ENCODE peak calls at places on chromosomes 3 and 15, in nine cellular contexts. One of them, this sample, is unnamed.

GRCh38 chr3:95894820-95895219 is 919.6 kb upstream of the EPHA6 start:
- DNase-seq in astrocyte of the spinal cord: no peak
- DNase-seq in AG04449: no peak
- DNase-seq in H9: no peak
- DNase-seq in dorsolateral prefrontal cortex: no peak
- DNase-seq in WTC11: no peak
- DNase-seq in CD14-positive monocyte: no peak
- DNase-seq in foreskin fibroblast: no peak
- DNase-seq in coronary artery: no peak
- DNase-seq in this sample: no peak

GRCh38 chr3:12979151-12979946 is 93.9 kb downstream of the IQSEC1 start:
- DNase-seq in astrocyte of the spinal cord: no peak
- DNase-seq in AG04449: no peak
- DNase-seq in H9: no peak
- DNase-seq in dorsolateral prefrontal cortex: no peak
- DNase-seq in WTC11: no peak
- DNase-seq in CD14-positive monocyte: no peak
- DNase-seq in foreskin fibroblast: no peak
- DNase-seq in coronary artery: no peak
- DNase-seq in this sample: no peak

GRCh38 chr3:136802481-136802996 is 16.4 kb upstream of the SLC35G2 start:
- DNase-seq in astrocyte of the spinal cord: peak; percentile 42
- DNase-seq in AG04449: no peak
- DNase-seq in H9: no peak
- DNase-seq in dorsolateral prefrontal cortex: no peak
- DNase-seq in WTC11: no peak
- DNase-seq in CD14-positive monocyte: no peak
- DNase-seq in foreskin fibroblast: peak; percentile 15
- DNase-seq in coronary artery: no peak
- DNase-seq in this sample: no peak

GRCh38 chr3:157131861-157132260 is 28.1 kb downstream of the CCNL1 start:
- DNase-seq in astrocyte of the spinal cord: no peak
- DNase-seq in AG04449: no peak
- DNase-seq in H9: no peak
- DNase-seq in dorsolateral prefrontal cortex: no peak
- DNase-seq in WTC11: no peak
- DNase-seq in CD14-positive monocyte: no peak
- DNase-seq in foreskin fibroblast: peak; percentile 65
- DNase-seq in coronary artery: no peak
- DNase-seq in this sample: no peak

GRCh38 chr3:37442397-37442796 is 268.0 kb upstream of the LRRFIP2 start:
- DNase-seq in astrocyte of the spinal cord: no peak
- DNase-seq in AG04449: no peak
- DNase-seq in H9: no peak
- DNase-seq in dorsolateral prefrontal cortex: no peak
- DNase-seq in WTC11: no peak
- DNase-seq in CD14-positive monocyte: no peak
- DNase-seq in foreskin fibroblast: no peak
- DNase-seq in coronary artery: no peak
- DNase-seq in this sample: no peak

GRCh38 chr3:194632211-194632982 is 822 bp downstream of the TMEM44 start:
- DNase-seq in astrocyte of the spinal cord: peak; percentile 35
- DNase-seq in AG04449: no peak
- DNase-seq in H9: no peak
- DNase-seq in dorsolateral prefrontal cortex: no peak
- DNase-seq in WTC11: no peak
- DNase-seq in CD14-positive monocyte: no peak
- DNase-seq in foreskin fibroblast: peak; percentile 64
- DNase-seq in coronary artery: peak; percentile 52
- DNase-seq in this sample: no peak

GRCh38 chr15:50675524-50676144 is 11.0 kb downstream of the TRPM7 start:
- DNase-seq in astrocyte of the spinal cord: peak; percentile 67
- DNase-seq in AG04449: no peak
- DNase-seq in H9: no peak
- DNase-seq in dorsolateral prefrontal cortex: no peak
- DNase-seq in WTC11: no peak
- DNase-seq in CD14-positive monocyte: no peak
- DNase-seq in foreskin fibroblast: peak; percentile 61
- DNase-seq in coronary artery: no peak
- DNase-seq in this sample: no peak

GRCh38 chr3:169886671-169887070 is 16.9 kb upstream of the LRRC31 start:
- DNase-seq in astrocyte of the spinal cord: peak; percentile 22
- DNase-seq in AG04449: no peak
- DNase-seq in H9: no peak
- DNase-seq in dorsolateral prefrontal cortex: peak; percentile 63
- DNase-seq in WTC11: no peak
- DNase-seq in CD14-positive monocyte: no peak
- DNase-seq in foreskin fibroblast: peak; percentile 84
- DNase-seq in coronary artery: no peak
- DNase-seq in this sample: no peak

GRCh38 chr15:73052679-73053397 is 575 bp downstream of the NEO1 start:
- DNase-seq in astrocyte of the spinal cord: peak; percentile 26
- DNase-seq in AG04449: no peak
- DNase-seq in H9: peak; percentile 56
- DNase-seq in dorsolateral prefrontal cortex: peak; percentile 36
- DNase-seq in WTC11: peak; percentile 59
- DNase-seq in CD14-positive monocyte: no peak
- DNase-seq in foreskin fibroblast: peak; percentile 43
- DNase-seq in coronary artery: peak; percentile 73
- DNase-seq in this sample: peak; percentile 59

GRCh38 chr15:101615986-101616848 is 36.0 kb downstream of the TM2D3 start:
- DNase-seq in astrocyte of the spinal cord: peak; percentile 68
- DNase-seq in AG04449: no peak
- DNase-seq in H9: peak; percentile 85
- DNase-seq in dorsolateral prefrontal cortex: no peak
- DNase-seq in WTC11: peak; percentile 77
- DNase-seq in CD14-positive monocyte: no peak
- DNase-seq in foreskin fibroblast: peak; percentile 87
- DNase-seq in coronary artery: no peak
- DNase-seq in this sample: no peak

GRCh38 chr3:106635271-106635670 is 742.0 kb upstream of the CCDC54 start:
- DNase-seq in astrocyte of the spinal cord: peak; percentile 91
- DNase-seq in AG04449: peak; percentile 90
- DNase-seq in H9: no peak
- DNase-seq in dorsolateral prefrontal cortex: no peak
- DNase-seq in WTC11: no peak
- DNase-seq in CD14-positive monocyte: no peak
- DNase-seq in foreskin fibroblast: peak; percentile 77
- DNase-seq in coronary artery: no peak
- DNase-seq in this sample: no peak

GRCh38 chr3:197428117-197428761 is 127.5 kb downstream of the BDH1 start:
- DNase-seq in astrocyte of the spinal cord: peak; percentile 51
- DNase-seq in AG04449: no peak
- DNase-seq in H9: no peak
- DNase-seq in dorsolateral prefrontal cortex: no peak
- DNase-seq in WTC11: no peak
- DNase-seq in CD14-positive monocyte: no peak
- DNase-seq in foreskin fibroblast: peak; percentile 65
- DNase-seq in coronary artery: no peak
- DNase-seq in this sample: no peak

GRCh38 chr15:101118116-101118515 is 133.7 kb downstream of the CHSY1 start:
- DNase-seq in astrocyte of the spinal cord: no peak
- DNase-seq in AG04449: no peak
- DNase-seq in H9: no peak
- DNase-seq in dorsolateral prefrontal cortex: no peak
- DNase-seq in WTC11: no peak
- DNase-seq in CD14-positive monocyte: no peak
- DNase-seq in foreskin fibroblast: no peak
- DNase-seq in coronary artery: no peak
- DNase-seq in this sample: no peak

GRCh38 chr3:158531334-158531733 is 39.7 kb upstream of the MLF1 start:
- DNase-seq in astrocyte of the spinal cord: no peak
- DNase-seq in AG04449: no peak
- DNase-seq in H9: no peak
- DNase-seq in dorsolateral prefrontal cortex: no peak
- DNase-seq in WTC11: no peak
- DNase-seq in CD14-positive monocyte: no peak
- DNase-seq in foreskin fibroblast: no peak
- DNase-seq in coronary artery: no peak
- DNase-seq in this sample: no peak

GRCh38 chr3:50627407-50628051 is 10.6 kb downstream of the MAPKAPK3 start:
- DNase-seq in astrocyte of the spinal cord: peak; percentile 67
- DNase-seq in AG04449: no peak
- DNase-seq in H9: peak; percentile 75
- DNase-seq in dorsolateral prefrontal cortex: peak; percentile 57
- DNase-seq in WTC11: peak; percentile 66
- DNase-seq in CD14-positive monocyte: peak; percentile 99
- DNase-seq in foreskin fibroblast: peak; percentile 95
- DNase-seq in coronary artery: no peak
- DNase-seq in this sample: no peak

GRCh38 chr15:62770111-62770660 is 272.4 kb upstream of the TPM1 start:
- DNase-seq in astrocyte of the spinal cord: no peak
- DNase-seq in AG04449: no peak
- DNase-seq in H9: no peak
- DNase-seq in dorsolateral prefrontal cortex: peak; percentile 84
- DNase-seq in WTC11: no peak
- DNase-seq in CD14-positive monocyte: no peak
- DNase-seq in foreskin fibroblast: no peak
- DNase-seq in coronary artery: no peak
- DNase-seq in this sample: no peak

GRCh38 chr3:188286087-188286513 is 132.1 kb downstream of the LPP start:
- DNase-seq in astrocyte of the spinal cord: peak; percentile 98
- DNase-seq in AG04449: peak; percentile 99
- DNase-seq in H9: no peak
- DNase-seq in dorsolateral prefrontal cortex: no peak
- DNase-seq in WTC11: no peak
- DNase-seq in CD14-positive monocyte: no peak
- DNase-seq in foreskin fibroblast: peak; percentile 98
- DNase-seq in coronary artery: peak; percentile 90
- DNase-seq in this sample: no peak

GRCh38 chr3:102354818-102355515 is 79.8 kb upstream of the ZPLD1 start:
- DNase-seq in astrocyte of the spinal cord: peak; percentile 74
- DNase-seq in AG04449: peak; percentile 2
- DNase-seq in H9: no peak
- DNase-seq in dorsolateral prefrontal cortex: no peak
- DNase-seq in WTC11: no peak
- DNase-seq in CD14-positive monocyte: no peak
- DNase-seq in foreskin fibroblast: peak; percentile 60
- DNase-seq in coronary artery: no peak
- DNase-seq in this sample: no peak

GRCh38 chr3:44680921-44681455 is 31.5 kb upstream of the ZNF502 start:
- DNase-seq in astrocyte of the spinal cord: no peak
- DNase-seq in AG04449: no peak
- DNase-seq in H9: no peak
- DNase-seq in dorsolateral prefrontal cortex: no peak
- DNase-seq in WTC11: no peak
- DNase-seq in CD14-positive monocyte: no peak
- DNase-seq in foreskin fibroblast: no peak
- DNase-seq in coronary artery: no peak
- DNase-seq in this sample: no peak

DNA sequence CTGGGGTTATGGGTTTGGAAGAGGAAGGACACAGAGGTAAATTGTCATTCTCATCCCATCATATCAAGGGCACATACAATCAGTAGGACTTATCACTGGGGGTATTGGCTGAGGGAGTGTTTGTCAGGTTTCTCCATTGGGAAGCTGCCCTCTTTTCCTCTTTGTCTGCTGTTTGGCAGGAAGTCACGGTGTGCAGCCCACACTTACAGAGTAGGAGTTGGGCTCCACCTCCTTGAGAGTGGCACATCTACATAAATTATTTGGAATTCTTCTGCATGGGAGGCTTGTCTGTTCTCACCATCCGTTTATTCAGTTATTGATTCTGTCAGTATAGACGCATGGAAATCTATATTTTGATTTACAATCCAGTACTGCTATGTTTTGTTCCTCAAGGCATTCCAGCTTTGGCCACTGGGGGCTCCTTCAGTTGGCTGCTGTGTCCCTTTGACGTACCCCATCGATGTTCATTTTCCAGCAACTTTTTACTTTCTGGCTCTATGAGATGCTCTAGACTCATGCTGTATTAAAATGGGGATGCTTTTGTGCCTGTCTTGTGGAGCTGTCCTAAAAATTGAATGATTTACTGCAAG is 200.3 kb downstream of the SLCO3A1 start:
- DNase-seq in astrocyte of the spinal cord: no peak
- DNase-seq in AG04449: no peak
- DNase-seq in H9: no peak
- DNase-seq in dorsolateral prefrontal cortex: no peak
- DNase-seq in WTC11: peak; percentile 27
- DNase-seq in CD14-positive monocyte: no peak
- DNase-seq in foreskin fibroblast: no peak
- DNase-seq in coronary artery: no peak
- DNase-seq in this sample: no peak
- TF ChIP-seq CTCF in astrocyte of the spinal cord: peak; percentile 40
- TF ChIP-seq CTCF in AG04449: no peak
- TF ChIP-seq CTCF in H9: peak; percentile 71
- TF ChIP-seq CTCF in dorsolateral prefrontal cortex: no peak
- TF ChIP-seq CTCF in WTC11: no peak
- TF ChIP-seq CTCF in CD14-positive monocyte: peak; percentile 39
- TF ChIP-seq CTCF in foreskin fibroblast: peak; percentile 9
- TF ChIP-seq CTCF in coronary artery: no peak
- TF ChIP-seq CTCF in this sample: peak; percentile 62

DNA sequence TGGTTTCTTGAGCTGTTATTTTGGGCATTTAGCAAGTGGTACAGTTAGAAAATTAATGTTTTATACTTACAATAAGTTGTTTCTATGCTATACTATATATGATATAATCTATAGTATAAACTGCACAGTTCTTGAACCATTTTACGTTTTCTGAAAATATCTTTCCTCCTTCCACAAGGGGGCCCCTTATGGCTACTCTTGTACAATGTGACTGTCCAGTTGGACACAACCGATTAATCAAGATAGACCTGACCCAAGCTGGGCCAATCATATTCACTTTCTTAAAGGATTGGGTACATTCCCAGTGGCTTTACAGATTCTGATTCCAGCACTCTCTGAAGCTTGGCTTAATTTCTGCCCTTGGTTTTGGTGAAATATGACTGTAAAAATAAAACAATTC is 953.4 kb downstream of the AGBL1 start:
- DNase-seq in astrocyte of the spinal cord: no peak
- DNase-seq in AG04449: no peak
- DNase-seq in H9: no peak
- DNase-seq in dorsolateral prefrontal cortex: no peak
- DNase-seq in WTC11: no peak
- DNase-seq in CD14-positive monocyte: no peak
- DNase-seq in foreskin fibroblast: no peak
- DNase-seq in coronary artery: no peak
- DNase-seq in this sample: no peak
- TF ChIP-seq CTCF in astrocyte of the spinal cord: peak; percentile 24
- TF ChIP-seq CTCF in AG04449: no peak
- TF ChIP-seq CTCF in H9: peak; percentile 40
- TF ChIP-seq CTCF in dorsolateral prefrontal cortex: no peak
- TF ChIP-seq CTCF in WTC11: no peak
- TF ChIP-seq CTCF in CD14-positive monocyte: no peak
- TF ChIP-seq CTCF in foreskin fibroblast: peak; percentile 13
- TF ChIP-seq CTCF in coronary artery: no peak
- TF ChIP-seq CTCF in this sample: peak; percentile 44

GRCh38 chr3:127590593-127591477 is at the start of gene TPRA1:
- DNase-seq in astrocyte of the spinal cord: peak; percentile 98
- DNase-seq in AG04449: peak; percentile 84
- DNase-seq in H9: peak; percentile 94
- DNase-seq in dorsolateral prefrontal cortex: peak; percentile 95
- DNase-seq in WTC11: peak; percentile 79
- DNase-seq in CD14-positive monocyte: peak; percentile 87
- DNase-seq in foreskin fibroblast: peak; percentile 97
- DNase-seq in coronary artery: peak; percentile 95
- DNase-seq in this sample: peak; percentile 68
- TF ChIP-seq CTCF in astrocyte of the spinal cord: no peak
- TF ChIP-seq CTCF in AG04449: no peak
- TF ChIP-seq CTCF in H9: no peak
- TF ChIP-seq CTCF in dorsolateral prefrontal cortex: no peak
- TF ChIP-seq CTCF in WTC11: no peak
- TF ChIP-seq CTCF in CD14-positive monocyte: peak; percentile 47
- TF ChIP-seq CTCF in foreskin fibroblast: peak; percentile 4
- TF ChIP-seq CTCF in coronary artery: no peak
- TF ChIP-seq CTCF in this sample: no peak

GRCh38 chr15:91589360-91589759 is 264.1 kb upstream of the SLCO3A1 start:
- DNase-seq in astrocyte of the spinal cord: no peak
- DNase-seq in AG04449: no peak
- DNase-seq in H9: no peak
- DNase-seq in dorsolateral prefrontal cortex: no peak
- DNase-seq in WTC11: no peak
- DNase-seq in CD14-positive monocyte: no peak
- DNase-seq in foreskin fibroblast: no peak
- DNase-seq in coronary artery: no peak
- DNase-seq in this sample: no peak
- TF ChIP-seq CTCF in astrocyte of the spinal cord: no peak
- TF ChIP-seq CTCF in AG04449: no peak
- TF ChIP-seq CTCF in H9: peak; percentile 51
- TF ChIP-seq CTCF in dorsolateral prefrontal cortex: no peak
- TF ChIP-seq CTCF in WTC11: no peak
- TF ChIP-seq CTCF in CD14-positive monocyte: no peak
- TF ChIP-seq CTCF in foreskin fibroblast: no peak
- TF ChIP-seq CTCF in coronary artery: no peak
- TF ChIP-seq CTCF in this sample: peak; percentile 15

This sample was measured in progenitor cell of endocrine pancreas.